ENCODE peak calls at places on chromosomes 1 and 21, in four cellular contexts. X is endothelial cell, D is heart right ventricle, W is HEK293T. B is an unnamed sample.

GRCh38 chr1:12166834-12167492 is at the start of gene TNFRSF1B:
- DNase-seq in X (peak; percentile 70), W (no peak), D (peak; percentile 67), B (peak; percentile 68)

GRCh38 chr1:172145231-172145651 is 275.2 kb upstream of the C1orf105 start:
- DNase-seq in W (no peak), D (peak; percentile 16), X (no peak), B (no peak)

GRCh38 chr1:74650561-74650960 is 23.0 kb downstream of the ERICH3 start:
- DNase-seq in W (no peak), D (no peak), X (no peak), B (no peak)

GRCh38 chr1:47534417-47534816 is 96.6 kb downstream of the FOXD2 start:
- DNase-seq in X (no peak), D (no peak), W (no peak), B (no peak)

GRCh38 chr1:235063068-235063765 is 65.4 kb downstream of the TOMM20 start:
- DNase-seq in X (no peak), W (no peak), D (no peak), B (no peak)

GRCh38 chr1:61215676-61216289 is 133.4 kb downstream of the NFIA start:
- DNase-seq in W (no peak), X (no peak), D (no peak), B (peak; percentile 34)

GRCh38 chr1:6485140-6485936 is 6.1 kb downstream of the PLEKHG5 start:
- DNase-seq in D (no peak), W (no peak), X (peak; percentile 67), B (no peak)

GRCh38 chr1:70043806-70044205 is 161.6 kb downstream of the LRRC40 start:
- DNase-seq in X (no peak), W (no peak), D (peak; percentile 9), B (peak; percentile 35)

GRCh38 chr21:37032877-37033471 is 26.5 kb downstream of the RIPPLY3 start:
- DNase-seq in X (no peak), W (no peak), D (no peak), B (no peak)

GRCh38 chr21:33268736-33269441 is 2.7 kb downstream of the IL10RB start:
- DNase-seq in X (no peak), W (no peak), D (no peak), B (no peak)

GRCh38 chr21:44865561-44866280 is 7.8 kb downstream of the PTTG1IP start:
- DNase-seq in D (no peak), X (no peak), W (no peak), B (peak; percentile 29)

GRCh38 chr21:31383770-31384169 is 39.7 kb upstream of the TIAM1 start:
- DNase-seq in D (no peak), X (no peak), W (no peak), B (no peak)

GRCh38 chr21:25054689-25055088 is 552.6 kb downstream of the MRPL39 start:
- DNase-seq in X (no peak), D (no peak), W (no peak), B (no peak)

GRCh38 chr1:51768971-51769601 is 109.4 kb downstream of the NRDC start:
- DNase-seq in D (no peak), W (peak; percentile 53), X (no peak), B (peak; percentile 71)

GRCh38 chr1:174114788-174115448 is 44.4 kb upstream of the RABGAP1L start:
- DNase-seq in W (peak; percentile 63), X (peak; percentile 46), D (no peak), B (peak; percentile 60)

GRCh38 chr1:221555689-221556433 is 186.0 kb downstream of the DUSP10 start:
- DNase-seq in W (no peak), X (no peak), D (no peak), B (no peak)

GRCh38 chr1:86068841-86069756 is 87.5 kb downstream of the COL24A1 start:
- DNase-seq in D (no peak), W (no peak), X (no peak), B (no peak)

GRCh38 chr1:167839009-167839408 is 74.9 kb downstream of the ADCY10 start:
- DNase-seq in X (no peak), W (no peak), D (no peak), B (no peak)

GRCh38 chr21:22342855-22343254 is 1344.6 kb downstream of the NCAM2 start:
- DNase-seq in X (no peak), D (no peak), W (no peak), B (no peak)

GRCh38 chr1:87151500-87152421 is 176.9 kb upstream of the LMO4 start:
- DNase-seq in D (peak; percentile 78), X (peak; percentile 83), W (peak; percentile 75), B (peak; percentile 55)

GRCh38 chr1:54246097-54246721 is 46.2 kb downstream of the MRPL37 start:
- DNase-seq in X (no peak), D (peak; percentile 18), W (no peak), B (no peak)

GRCh38 chr1:94245747-94246438 is 8.5 kb upstream of the ARHGAP29 start:
- DNase-seq in D (no peak), W (no peak), X (no peak), B (no peak)

GRCh38 chr1:100038401-100039306 is 68.9 kb downstream of the SLC35A3 start:
- DNase-seq in X (peak; percentile 46), D (peak; percentile 63), W (peak; percentile 50), B (peak; percentile 88)

GRCh38 chr1:63322248-63322943 is at the start of gene FOXD3:
- DNase-seq in X (peak; percentile 55), D (peak; percentile 25), W (peak; percentile 85), B (peak; percentile 74)

GRCh38 chr1:223726380-223727001 is 14.2 kb downstream of the CAPN2 start:
- DNase-seq in X (no peak), D (peak; percentile 85), W (no peak), B (peak; percentile 27)

GRCh38 chr1:219805191-219805590 is 123.2 kb downstream of the SLC30A10 start:
- DNase-seq in D (no peak), W (no peak), X (no peak), B (no peak)

GRCh38 chr1:150578278-150579109 is 916 bp downstream of the MCL1 start:
- DNase-seq in X (peak; percentile 46), W (peak; percentile 49), D (peak; percentile 88), B (peak; percentile 83)

GRCh38 chr1:244276646-244277045 is 175.1 kb downstream of the ADSS2 start:
- DNase-seq in W (no peak), X (no peak), D (no peak), B (no peak)

GRCh38 chr1:165895451-165895871 is 68.0 kb downstream of the UCK2 start:
- DNase-seq in X (no peak), D (no peak), W (no peak), B (no peak)

GRCh38 chr1:232686346-232686745 is 56.4 kb upstream of the SIPA1L2 start:
- DNase-seq in X (no peak), D (no peak), W (no peak), B (no peak)

B was measured in erythroblast.